ENCODE peak calls at places on chromosomes 16 and 17, in four cellular contexts. U is RWPE1, P is EL, W is SW480. Y is an unnamed sample.

GRCh38 chr17:61065263-61065773 is 334.3 kb upstream of the TBX2 start:
- DNase-seq in U (no peak), P (peak), W (no peak), Y (no peak)

GRCh38 chr16:12199524-12199923 is 223.0 kb downstream of the SNX29 start:
- DNase-seq in U (no peak), P (no peak), W (no peak), Y (no peak)

GRCh38 chr16:24858219-24859041 is 12.7 kb downstream of the SLC5A11 start:
- DNase-seq in U (peak), P (peak), W (no peak), Y (peak)

GRCh38 chr16:28276301-28276700 is 16.0 kb upstream of the SBK1 start:
- DNase-seq in U (no peak), P (no peak), W (no peak), Y (no peak)

GRCh38 chr16:85187002-85187401 is 74.7 kb upstream of the CIBAR2 start:
- DNase-seq in U (no peak), P (peak), W (no peak), Y (no peak)

GRCh38 chr17:74368341-74369152 is 1.2 kb downstream of the GPR142 start:
- DNase-seq in U (peak), P (peak), W (peak), Y (peak)

GRCh38 chr16:11404608-11405007 is 59.3 kb downstream of the RMI2 start:
- DNase-seq in U (no peak), P (no peak), W (no peak), Y (no peak)

GRCh38 chr17:8477653-8478441 is 42.2 kb downstream of the NDEL1 start:
- DNase-seq in U (no peak), P (no peak), W (no peak), Y (no peak)

GRCh38 chr16:16908058-16908457 is 529.1 kb downstream of the NPIPA7 start:
- DNase-seq in U (no peak), P (no peak), W (no peak), Y (no peak)

GRCh38 chr16:53022374-53022773 is 30.3 kb downstream of the CHD9NB start:
- DNase-seq in U (peak), P (peak), W (peak), Y (peak)

GRCh38 chr17:78105551-78105950 is 23.0 kb downstream of the TMC6 start:
- DNase-seq in U (no peak), P (no peak), W (no peak), Y (no peak)

GRCh38 chr17:48624544-48625501 is 1.3 kb downstream of the HOXB9 start:
- DNase-seq in U (no peak), P (no peak), W (peak), Y (peak)

Y was measured in RKO.